ENCODE peak calls at places on chromosomes 3 and 15, in four cellular contexts. One of them, this sample, is unnamed.

GRCh38 chr15:40249477-40250303 is 10.8 kb downstream of the PAK6 start:
- DNase-seq in activated CD4-positive, alpha-beta T cell treated with anti-CD3 and anti-CD28 coated beads, Interleukin-2, amount 10 ng/mL, durations not matched to agents 7 days and 5 days: no peak
- DNase-seq in lung microvascular endothelial cell: peak; percentile 29
- DNase-seq in body of pancreas: no peak
- DNase-seq in this sample: no peak

GRCh38 chr3:160618363-160618762 is 53.0 kb upstream of the KPNA4 start:
- DNase-seq in lung microvascular endothelial cell: no peak
- DNase-seq in body of pancreas: peak; percentile 56
- DNase-seq in activated CD4-positive, alpha-beta T cell treated with anti-CD3 and anti-CD28 coated beads, Interleukin-2, amount 10 ng/mL, durations not matched to agents 7 days and 5 days: no peak
- DNase-seq in this sample: no peak

GRCh38 chr15:69468241-69469121 is 15.9 kb downstream of the RPLP1 start:
- DNase-seq in body of pancreas: peak; percentile 48
- DNase-seq in activated CD4-positive, alpha-beta T cell treated with anti-CD3 and anti-CD28 coated beads, Interleukin-2, amount 10 ng/mL, durations not matched to agents 7 days and 5 days: peak; percentile 85
- DNase-seq in lung microvascular endothelial cell: peak; percentile 74
- DNase-seq in this sample: no peak

GRCh38 chr3:61778095-61778494 is 216.7 kb downstream of the PTPRG start:
- DNase-seq in body of pancreas: no peak
- DNase-seq in activated CD4-positive, alpha-beta T cell treated with anti-CD3 and anti-CD28 coated beads, Interleukin-2, amount 10 ng/mL, durations not matched to agents 7 days and 5 days: no peak
- DNase-seq in lung microvascular endothelial cell: no peak
- DNase-seq in this sample: no peak

GRCh38 chr3:189457201-189457607 is 174.0 kb upstream of the TP63 start:
- DNase-seq in activated CD4-positive, alpha-beta T cell treated with anti-CD3 and anti-CD28 coated beads, Interleukin-2, amount 10 ng/mL, durations not matched to agents 7 days and 5 days: no peak
- DNase-seq in lung microvascular endothelial cell: peak; percentile 19
- DNase-seq in body of pancreas: no peak
- DNase-seq in this sample: no peak

GRCh38 chr15:49495993-49496747 is 73.1 kb downstream of the FGF7 start:
- DNase-seq in activated CD4-positive, alpha-beta T cell treated with anti-CD3 and anti-CD28 coated beads, Interleukin-2, amount 10 ng/mL, durations not matched to agents 7 days and 5 days: no peak
- DNase-seq in body of pancreas: no peak
- DNase-seq in lung microvascular endothelial cell: no peak
- DNase-seq in this sample: no peak

GRCh38 chr3:152671998-152672649 is 162.8 kb upstream of the P2RY1 start:
- DNase-seq in lung microvascular endothelial cell: peak; percentile 9
- DNase-seq in activated CD4-positive, alpha-beta T cell treated with anti-CD3 and anti-CD28 coated beads, Interleukin-2, amount 10 ng/mL, durations not matched to agents 7 days and 5 days: no peak
- DNase-seq in body of pancreas: no peak
- DNase-seq in this sample: no peak

GRCh38 chr15:87224409-87224808 is 1032.1 kb downstream of the NTRK3 start:
- DNase-seq in lung microvascular endothelial cell: no peak
- DNase-seq in activated CD4-positive, alpha-beta T cell treated with anti-CD3 and anti-CD28 coated beads, Interleukin-2, amount 10 ng/mL, durations not matched to agents 7 days and 5 days: no peak
- DNase-seq in body of pancreas: no peak
- DNase-seq in this sample: no peak

GRCh38 chr3:197590313-197590962 is 34.7 kb upstream of the BDH1 start:
- DNase-seq in lung microvascular endothelial cell: no peak
- DNase-seq in activated CD4-positive, alpha-beta T cell treated with anti-CD3 and anti-CD28 coated beads, Interleukin-2, amount 10 ng/mL, durations not matched to agents 7 days and 5 days: no peak
- DNase-seq in body of pancreas: peak; percentile 68
- DNase-seq in this sample: no peak

GRCh38 chr3:50324351-50325144 is 2.0 kb upstream of the HYAL2 start:
- DNase-seq in activated CD4-positive, alpha-beta T cell treated with anti-CD3 and anti-CD28 coated beads, Interleukin-2, amount 10 ng/mL, durations not matched to agents 7 days and 5 days: peak; percentile 67
- DNase-seq in lung microvascular endothelial cell: peak; percentile 83
- DNase-seq in body of pancreas: peak; percentile 64
- DNase-seq in this sample: peak; percentile 47

GRCh38 chr15:58154769-58155168 is 16.6 kb downstream of the AQP9 start:
- DNase-seq in activated CD4-positive, alpha-beta T cell treated with anti-CD3 and anti-CD28 coated beads, Interleukin-2, amount 10 ng/mL, durations not matched to agents 7 days and 5 days: no peak
- DNase-seq in lung microvascular endothelial cell: no peak
- DNase-seq in body of pancreas: no peak
- DNase-seq in this sample: no peak

GRCh38 chr3:53243165-53243564 is 12.7 kb downstream of the TKT start:
- DNase-seq in body of pancreas: peak; percentile 63
- DNase-seq in lung microvascular endothelial cell: peak; percentile 32
- DNase-seq in activated CD4-positive, alpha-beta T cell treated with anti-CD3 and anti-CD28 coated beads, Interleukin-2, amount 10 ng/mL, durations not matched to agents 7 days and 5 days: no peak
- DNase-seq in this sample: no peak

GRCh38 chr3:64361962-64362735 is 136.9 kb upstream of the PRICKLE2 start:
- DNase-seq in lung microvascular endothelial cell: no peak
- DNase-seq in activated CD4-positive, alpha-beta T cell treated with anti-CD3 and anti-CD28 coated beads, Interleukin-2, amount 10 ng/mL, durations not matched to agents 7 days and 5 days: no peak
- DNase-seq in body of pancreas: no peak
- DNase-seq in this sample: no peak

GRCh38 chr3:38497026-38497425 is 886 bp downstream of the EXOG start:
- DNase-seq in activated CD4-positive, alpha-beta T cell treated with anti-CD3 and anti-CD28 coated beads, Interleukin-2, amount 10 ng/mL, durations not matched to agents 7 days and 5 days: no peak
- DNase-seq in body of pancreas: no peak
- DNase-seq in lung microvascular endothelial cell: no peak
- DNase-seq in this sample: no peak

GRCh38 chr3:155983834-155984474 is 113.5 kb downstream of the GMPS start:
- DNase-seq in lung microvascular endothelial cell: peak; percentile 10
- DNase-seq in body of pancreas: no peak
- DNase-seq in activated CD4-positive, alpha-beta T cell treated with anti-CD3 and anti-CD28 coated beads, Interleukin-2, amount 10 ng/mL, durations not matched to agents 7 days and 5 days: no peak
- DNase-seq in this sample: no peak